ENCODE peak calls at places on chromosome 21, in nine cellular contexts. One of them, this sample, is unnamed.

GRCh38 chr21:33394260-33394659 is 9.0 kb upstream of the IFNGR2 start:
- DNase-seq in RWPE1: no peak
- DNase-seq in heart left ventricle: no peak
- DNase-seq in heart right ventricle: peak
- DNase-seq in mesendoderm: no peak
- DNase-seq in substantia nigra: no peak
- DNase-seq in iPS DF 6.9: no peak
- DNase-seq in mammary epithelial cell: no peak
- DNase-seq in IMR-90: no peak
- DNase-seq in this sample: no peak

GRCh38 chr21:26945916-26946315 is 21.0 kb downstream of the ADAMTS5 start:
- DNase-seq in RWPE1: no peak
- DNase-seq in heart right ventricle: peak
- DNase-seq in substantia nigra: no peak
- DNase-seq in mammary epithelial cell: no peak
- DNase-seq in IMR-90: no peak
- DNase-seq in heart left ventricle: no peak
- DNase-seq in iPS DF 6.9: no peak
- DNase-seq in mesendoderm: peak
- DNase-seq in this sample: no peak

GRCh38 chr21:23887709-23888303 is 1719.5 kb downstream of the MRPL39 start:
- DNase-seq in substantia nigra: no peak
- DNase-seq in heart left ventricle: no peak
- DNase-seq in IMR-90: no peak
- DNase-seq in mesendoderm: no peak
- DNase-seq in iPS DF 6.9: no peak
- DNase-seq in RWPE1: no peak
- DNase-seq in heart right ventricle: no peak
- DNase-seq in mammary epithelial cell: no peak
- DNase-seq in this sample: no peak

GRCh38 chr21:32360401-32360981 is 32.3 kb downstream of the URB1 start:
- DNase-seq in mesendoderm: no peak
- DNase-seq in RWPE1: no peak
- DNase-seq in heart left ventricle: no peak
- DNase-seq in substantia nigra: no peak
- DNase-seq in iPS DF 6.9: no peak
- DNase-seq in mammary epithelial cell: peak
- DNase-seq in IMR-90: no peak
- DNase-seq in heart right ventricle: no peak
- DNase-seq in this sample: peak

GRCh38 chr21:42161957-42162681 is 56.8 kb upstream of the ABCG1 start:
- DNase-seq in substantia nigra: no peak
- DNase-seq in mesendoderm: peak
- DNase-seq in heart left ventricle: peak
- DNase-seq in iPS DF 6.9: no peak
- DNase-seq in heart right ventricle: no peak
- DNase-seq in mammary epithelial cell: no peak
- DNase-seq in IMR-90: no peak
- DNase-seq in RWPE1: no peak
- DNase-seq in this sample: no peak

GRCh38 chr21:42235593-42235992 is 16.7 kb downstream of the ABCG1 start:
- DNase-seq in RWPE1: no peak
- DNase-seq in substantia nigra: no peak
- DNase-seq in heart right ventricle: no peak
- DNase-seq in IMR-90: no peak
- DNase-seq in mesendoderm: peak
- DNase-seq in iPS DF 6.9: no peak
- DNase-seq in heart left ventricle: no peak
- DNase-seq in mammary epithelial cell: no peak
- DNase-seq in this sample: no peak

GRCh38 chr21:42095581-42095980 is 24.5 kb downstream of the UMODL1 start:
- DNase-seq in mammary epithelial cell: no peak
- DNase-seq in heart left ventricle: no peak
- DNase-seq in mesendoderm: no peak
- DNase-seq in IMR-90: no peak
- DNase-seq in iPS DF 6.9: no peak
- DNase-seq in heart right ventricle: no peak
- DNase-seq in substantia nigra: no peak
- DNase-seq in RWPE1: no peak
- DNase-seq in this sample: no peak

GRCh38 chr21:30227633-30228404 is 11.9 kb upstream of the CLDN8 start:
- DNase-seq in heart left ventricle: no peak
- DNase-seq in mammary epithelial cell: peak
- DNase-seq in IMR-90: peak
- DNase-seq in heart right ventricle: peak
- DNase-seq in iPS DF 6.9: no peak
- DNase-seq in mesendoderm: no peak
- DNase-seq in RWPE1: peak
- DNase-seq in substantia nigra: no peak
- DNase-seq in this sample: peak

GRCh38 chr21:42746593-42747266 is 93.3 kb downstream of the PDE9A start:
- DNase-seq in mammary epithelial cell: no peak
- DNase-seq in substantia nigra: peak
- DNase-seq in mesendoderm: peak
- DNase-seq in heart left ventricle: peak
- DNase-seq in IMR-90: no peak
- DNase-seq in iPS DF 6.9: no peak
- DNase-seq in RWPE1: no peak
- DNase-seq in heart right ventricle: peak
- DNase-seq in this sample: no peak

GRCh38 chr21:42621166-42621827 is 32.1 kb upstream of the PDE9A start:
- DNase-seq in heart left ventricle: no peak
- DNase-seq in RWPE1: no peak
- DNase-seq in substantia nigra: no peak
- DNase-seq in mammary epithelial cell: peak
- DNase-seq in mesendoderm: no peak
- DNase-seq in heart right ventricle: no peak
- DNase-seq in IMR-90: no peak
- DNase-seq in iPS DF 6.9: no peak
- DNase-seq in this sample: no peak

GRCh38 chr21:43012596-43012995 is 38.2 kb downstream of the PKNOX1 start:
- DNase-seq in heart left ventricle: no peak
- DNase-seq in substantia nigra: no peak
- DNase-seq in heart right ventricle: no peak
- DNase-seq in iPS DF 6.9: no peak
- DNase-seq in RWPE1: peak
- DNase-seq in mesendoderm: no peak
- DNase-seq in IMR-90: peak
- DNase-seq in mammary epithelial cell: peak
- DNase-seq in this sample: peak

GRCh38 chr21:9837946-9838801 is 683.2 kb upstream of the TPTE start:
- DNase-seq in IMR-90: no peak
- DNase-seq in mesendoderm: no peak
- DNase-seq in heart right ventricle: no peak
- DNase-seq in heart left ventricle: peak
- DNase-seq in substantia nigra: no peak
- DNase-seq in RWPE1: no peak
- DNase-seq in mammary epithelial cell: no peak
- DNase-seq in iPS DF 6.9: no peak
- DNase-seq in this sample: no peak

GRCh38 chr21:31988492-31989285 is 115.9 kb downstream of the HUNK start:
- DNase-seq in IMR-90: peak
- DNase-seq in mesendoderm: peak
- DNase-seq in RWPE1: no peak
- DNase-seq in mammary epithelial cell: no peak
- DNase-seq in iPS DF 6.9: no peak
- DNase-seq in substantia nigra: no peak
- DNase-seq in heart right ventricle: no peak
- DNase-seq in heart left ventricle: no peak
- DNase-seq in this sample: no peak

GRCh38 chr21:41419921-41420862 is 5.8 kb upstream of the MX1 start:
- DNase-seq in RWPE1: peak
- DNase-seq in heart left ventricle: peak
- DNase-seq in iPS DF 6.9: peak
- DNase-seq in IMR-90: peak
- DNase-seq in mesendoderm: peak
- DNase-seq in heart right ventricle: peak
- DNase-seq in mammary epithelial cell: peak
- DNase-seq in substantia nigra: peak
- DNase-seq in this sample: peak

GRCh38 chr21:27476696-27477095 is 509.8 kb upstream of the ADAMTS5 start:
- DNase-seq in substantia nigra: no peak
- DNase-seq in mesendoderm: no peak
- DNase-seq in RWPE1: no peak
- DNase-seq in heart left ventricle: no peak
- DNase-seq in mammary epithelial cell: no peak
- DNase-seq in heart right ventricle: no peak
- DNase-seq in iPS DF 6.9: no peak
- DNase-seq in IMR-90: peak
- DNase-seq in this sample: no peak

GRCh38 chr21:17848228-17848627 is 29.1 kb upstream of the C21orf91 start:
- DNase-seq in heart right ventricle: peak
- DNase-seq in substantia nigra: no peak
- DNase-seq in RWPE1: peak
- DNase-seq in mammary epithelial cell: peak
- DNase-seq in mesendoderm: no peak
- DNase-seq in IMR-90: peak
- DNase-seq in heart left ventricle: peak
- DNase-seq in iPS DF 6.9: no peak
- DNase-seq in this sample: peak

GRCh38 chr21:34166468-34166867 is 93.1 kb downstream of the MRPS6 start:
- DNase-seq in mammary epithelial cell: peak
- DNase-seq in IMR-90: no peak
- DNase-seq in heart left ventricle: no peak
- DNase-seq in iPS DF 6.9: no peak
- DNase-seq in heart right ventricle: no peak
- DNase-seq in substantia nigra: no peak
- DNase-seq in RWPE1: no peak
- DNase-seq in mesendoderm: peak
- DNase-seq in this sample: no peak

GRCh38 chr21:31872452-31873274 is at the start of gene HUNK:
- DNase-seq in mesendoderm: peak
- DNase-seq in RWPE1: no peak
- DNase-seq in substantia nigra: no peak
- DNase-seq in heart left ventricle: no peak
- DNase-seq in IMR-90: peak
- DNase-seq in heart right ventricle: no peak
- DNase-seq in iPS DF 6.9: no peak
- DNase-seq in mammary epithelial cell: peak
- DNase-seq in this sample: peak

GRCh38 chr21:33325222-33326067 is 675 bp downstream of the IFNAR1 start:
- DNase-seq in substantia nigra: peak
- DNase-seq in heart left ventricle: peak
- DNase-seq in iPS DF 6.9: no peak
- DNase-seq in mammary epithelial cell: peak
- DNase-seq in RWPE1: peak
- DNase-seq in mesendoderm: peak
- DNase-seq in heart right ventricle: peak
- DNase-seq in IMR-90: peak
- DNase-seq in this sample: peak

GRCh38 chr21:25895565-25896205 is 160.9 kb downstream of the GABPA start:
- DNase-seq in IMR-90: peak
- DNase-seq in mammary epithelial cell: peak
- DNase-seq in heart right ventricle: no peak
- DNase-seq in heart left ventricle: no peak
- DNase-seq in mesendoderm: no peak
- DNase-seq in substantia nigra: no peak
- DNase-seq in RWPE1: peak
- DNase-seq in iPS DF 6.9: no peak
- DNase-seq in this sample: no peak

GRCh38 chr21:17428484-17428869 is 84.4 kb upstream of the CXADR start:
- DNase-seq in substantia nigra: no peak
- DNase-seq in heart right ventricle: no peak
- DNase-seq in RWPE1: no peak
- DNase-seq in mammary epithelial cell: no peak
- DNase-seq in iPS DF 6.9: no peak
- DNase-seq in heart left ventricle: no peak
- DNase-seq in IMR-90: no peak
- DNase-seq in mesendoderm: no peak
- DNase-seq in this sample: no peak

GRCh38 chr21:31731112-31731801 is 661 bp downstream of the SCAF4 start:
- DNase-seq in RWPE1: peak
- DNase-seq in heart right ventricle: peak
- DNase-seq in substantia nigra: peak
- DNase-seq in IMR-90: no peak
- DNase-seq in mammary epithelial cell: no peak
- DNase-seq in heart left ventricle: peak
- DNase-seq in iPS DF 6.9: no peak
- DNase-seq in mesendoderm: peak
- DNase-seq in this sample: no peak

GRCh38 chr21:16071082-16071481 is 341.3 kb downstream of the USP25 start:
- DNase-seq in mesendoderm: peak
- DNase-seq in heart left ventricle: no peak
- DNase-seq in substantia nigra: peak
- DNase-seq in mammary epithelial cell: no peak
- DNase-seq in RWPE1: no peak
- DNase-seq in iPS DF 6.9: no peak
- DNase-seq in heart right ventricle: no peak
- DNase-seq in IMR-90: no peak
- DNase-seq in this sample: no peak
- H3K27ac ChIP-seq in mesendoderm: no peak
- H3K27ac ChIP-seq in heart left ventricle: no peak
- H3K27ac ChIP-seq in substantia nigra: peak
- H3K27ac ChIP-seq in mammary epithelial cell: no peak
- H3K27ac ChIP-seq in RWPE1: no peak
- H3K27ac ChIP-seq in iPS DF 6.9: no peak
- H3K27ac ChIP-seq in heart right ventricle: no peak
- H3K27ac ChIP-seq in IMR-90: peak
- H3K27ac ChIP-seq in this sample: no peak

GRCh38 chr21:35394049-35394448 is 344.9 kb upstream of the RUNX1 start:
- DNase-seq in heart right ventricle: no peak
- DNase-seq in mammary epithelial cell: no peak
- DNase-seq in iPS DF 6.9: no peak
- DNase-seq in heart left ventricle: no peak
- DNase-seq in IMR-90: no peak
- DNase-seq in RWPE1: no peak
- DNase-seq in substantia nigra: no peak
- DNase-seq in mesendoderm: no peak
- DNase-seq in this sample: no peak
- H3K27ac ChIP-seq in heart right ventricle: no peak
- H3K27ac ChIP-seq in mammary epithelial cell: no peak
- H3K27ac ChIP-seq in iPS DF 6.9: no peak
- H3K27ac ChIP-seq in heart left ventricle: no peak
- H3K27ac ChIP-seq in IMR-90: no peak
- H3K27ac ChIP-seq in RWPE1: no peak
- H3K27ac ChIP-seq in substantia nigra: no peak
- H3K27ac ChIP-seq in mesendoderm: no peak
- H3K27ac ChIP-seq in this sample: no peak

DNA sequence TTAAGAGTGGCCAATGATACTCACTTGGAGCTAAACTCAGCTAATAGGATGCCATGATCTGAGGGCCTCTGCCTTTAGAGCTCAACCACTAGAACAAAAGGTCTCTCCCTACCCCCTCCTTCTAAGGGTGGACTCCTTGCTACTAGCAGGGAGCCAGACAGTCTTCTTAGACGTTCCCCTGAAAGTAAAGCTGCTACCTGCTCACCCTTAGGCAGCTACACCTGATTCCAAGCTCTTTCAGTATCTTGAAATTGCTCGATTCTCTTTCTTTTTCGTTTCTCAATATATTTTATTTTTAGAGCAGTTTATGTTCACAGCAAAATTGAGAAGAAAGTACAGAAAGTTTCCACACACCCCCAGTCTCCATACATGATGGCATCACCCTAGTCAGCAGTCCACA is 112.6 kb upstream of the KCNJ15 start:
- DNase-seq in mesendoderm: no peak
- DNase-seq in iPS DF 6.9: no peak
- DNase-seq in mammary epithelial cell: no peak
- DNase-seq in IMR-90: no peak
- DNase-seq in RWPE1: no peak
- DNase-seq in heart left ventricle: no peak
- DNase-seq in heart right ventricle: no peak
- DNase-seq in substantia nigra: no peak
- DNase-seq in this sample: no peak
- H3K27ac ChIP-seq in mesendoderm: no peak
- H3K27ac ChIP-seq in iPS DF 6.9: no peak
- H3K27ac ChIP-seq in mammary epithelial cell: no peak
- H3K27ac ChIP-seq in IMR-90: no peak
- H3K27ac ChIP-seq in RWPE1: no peak
- H3K27ac ChIP-seq in heart left ventricle: no peak
- H3K27ac ChIP-seq in heart right ventricle: no peak
- H3K27ac ChIP-seq in substantia nigra: no peak
- H3K27ac ChIP-seq in this sample: no peak

GRCh38 chr21:46173573-46173972 is 10.7 kb downstream of the SPATC1L start:
- DNase-seq in mesendoderm: no peak
- DNase-seq in substantia nigra: no peak
- DNase-seq in RWPE1: no peak
- DNase-seq in IMR-90: no peak
- DNase-seq in iPS DF 6.9: no peak
- DNase-seq in heart left ventricle: peak
- DNase-seq in mammary epithelial cell: no peak
- DNase-seq in heart right ventricle: no peak
- DNase-seq in this sample: no peak
- H3K27ac ChIP-seq in mesendoderm: no peak
- H3K27ac ChIP-seq in substantia nigra: no peak
- H3K27ac ChIP-seq in RWPE1: no peak
- H3K27ac ChIP-seq in IMR-90: no peak
- H3K27ac ChIP-seq in iPS DF 6.9: no peak
- H3K27ac ChIP-seq in heart left ventricle: no peak
- H3K27ac ChIP-seq in mammary epithelial cell: no peak
- H3K27ac ChIP-seq in heart right ventricle: no peak
- H3K27ac ChIP-seq in this sample: no peak

This sample was measured in foreskin keratinocyte.